ENCODE peak calls at places on chromosomes 5 and 9, in six cellular contexts. W, F, V, N, Q and X are unnamed samples. For H3K36me3, the result is how much of the 10 kb centered on the place peaks cover.

GRCh38 chr5:9149988-9150387 is 395.9 kb downstream of the SEMA5A start:
- DNase-seq in W (no peak), F (no peak), V (peak), N (no peak), Q (no peak), X (no peak)

GRCh38 chr9:132163457-132163875 is 1.6 kb downstream of the NTNG2 start:
- DNase-seq in W (no peak), F (no peak), V (peak), N (no peak), Q (peak), X (no peak)

GRCh38 chr9:78365979-78366697 is 69.2 kb downstream of the PSAT1 start:
- DNase-seq in W (no peak), F (no peak), V (peak), N (no peak), Q (no peak), X (no peak)

GRCh38 chr9:83188272-83188671 is 125.3 kb upstream of the RASEF start:
- DNase-seq in W (no peak), F (no peak), V (no peak), N (no peak), Q (no peak), X (no peak)

GRCh38 chr9:123617286-123617685 is 261.3 kb downstream of the CRB2 start:
- DNase-seq in W (no peak), F (no peak), V (no peak), N (no peak), Q (no peak), X (no peak)

GRCh38 chr5:124474821-124475220 is 271.6 kb downstream of the ZNF608 start:
- DNase-seq in W (no peak), F (no peak), V (peak), N (no peak), Q (no peak), X (no peak)

GRCh38 chr9:89690334-89690912 is 85.6 kb downstream of the GADD45G start:
- DNase-seq in W (no peak), F (no peak), V (no peak), N (no peak), Q (no peak), X (no peak)

GRCh38 chr5:78699565-78700143 is 51.1 kb upstream of the LHFPL2 start:
- DNase-seq in W (peak), F (peak), V (peak), N (no peak), Q (no peak), X (no peak)

GRCh38 chr5:116137544-116138378 is 52.9 kb downstream of the COMMD10 start:
- DNase-seq in W (no peak), F (no peak), V (peak), N (no peak), Q (no peak), X (no peak)

GRCh38 chr9:73080110-73080683 is 71.5 kb upstream of the ANXA1 start:
- DNase-seq in W (no peak), F (no peak), V (no peak), N (no peak), Q (no peak), X (no peak)

GRCh38 chr5:176533894-176534611 is 3.1 kb downstream of the RNF44 start:
- DNase-seq in W (peak), F (peak), V (peak), N (peak), Q (peak), X (peak)

GRCh38 chr5:170151105-170151831 is 45.6 kb downstream of the FOXI1 start:
- DNase-seq in W (peak), F (no peak), V (peak), N (no peak), Q (peak), X (peak)

GRCh38 chr9:91220491-91221135 is 141.1 kb downstream of the AUH start:
- DNase-seq in W (no peak), F (no peak), V (peak), N (no peak), Q (no peak), X (no peak)

GRCh38 chr9:91222457-91222856 is 139.3 kb downstream of the AUH start:
- DNase-seq in W (no peak), F (no peak), V (no peak), N (no peak), Q (no peak), X (no peak)

GRCh38 chr9:91221332-91221731 is 140.4 kb downstream of the AUH start:
- DNase-seq in W (no peak), F (no peak), V (peak), N (no peak), Q (no peak), X (no peak)

GRCh38 chr9:91219557-91219956 is 142.2 kb downstream of the AUH start:
- DNase-seq in W (no peak), F (no peak), V (no peak), N (no peak), Q (no peak), X (no peak)

DNA sequence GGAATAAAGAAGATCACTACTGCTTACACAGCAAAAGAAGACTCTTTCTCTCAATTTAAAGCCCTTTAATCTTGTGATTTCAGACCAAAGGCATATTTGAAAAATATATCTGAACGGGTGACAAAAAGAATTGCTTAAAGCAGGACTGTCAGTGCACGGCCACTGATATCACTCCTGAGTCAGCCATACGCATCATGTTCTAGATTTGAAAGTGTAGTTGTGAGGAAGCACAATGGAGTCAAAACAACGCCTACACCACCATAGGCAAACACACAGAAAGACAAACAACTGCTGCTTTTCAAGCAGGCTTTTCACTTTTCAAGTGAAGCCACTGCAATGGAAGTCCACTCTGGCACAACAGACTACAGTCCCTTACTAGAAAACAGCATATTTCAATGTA is 141.7 kb downstream of the AUH start:
- DNase-seq in W (no peak), F (no peak), V (no peak), N (no peak), Q (no peak), X (no peak)
- H3K27ac ChIP-seq in W (no peak), F (no peak), V (no peak), N (no peak), Q (no peak), X (no peak)

GRCh38 chr9:127700594-127701255 is 6.1 kb upstream of the CFAP157 start:
- DNase-seq in W (no peak), F (no peak), V (no peak), N (no peak), Q (peak), X (no peak)

GRCh38 chr9:127700140-127700539 is 6.6 kb upstream of the CFAP157 start:
- DNase-seq in W (no peak), F (no peak), V (no peak), N (no peak), Q (peak), X (no peak)

GRCh38 chr9:127698386-127698785 is 8.4 kb upstream of the CFAP157 start:
- DNase-seq in W (no peak), F (no peak), V (no peak), N (no peak), Q (no peak), X (no peak)

GRCh38 chr9:127697575-127697974 is 9.2 kb upstream of the CFAP157 start:
- DNase-seq in W (no peak), F (no peak), V (no peak), N (no peak), Q (no peak), X (no peak)

DNA sequence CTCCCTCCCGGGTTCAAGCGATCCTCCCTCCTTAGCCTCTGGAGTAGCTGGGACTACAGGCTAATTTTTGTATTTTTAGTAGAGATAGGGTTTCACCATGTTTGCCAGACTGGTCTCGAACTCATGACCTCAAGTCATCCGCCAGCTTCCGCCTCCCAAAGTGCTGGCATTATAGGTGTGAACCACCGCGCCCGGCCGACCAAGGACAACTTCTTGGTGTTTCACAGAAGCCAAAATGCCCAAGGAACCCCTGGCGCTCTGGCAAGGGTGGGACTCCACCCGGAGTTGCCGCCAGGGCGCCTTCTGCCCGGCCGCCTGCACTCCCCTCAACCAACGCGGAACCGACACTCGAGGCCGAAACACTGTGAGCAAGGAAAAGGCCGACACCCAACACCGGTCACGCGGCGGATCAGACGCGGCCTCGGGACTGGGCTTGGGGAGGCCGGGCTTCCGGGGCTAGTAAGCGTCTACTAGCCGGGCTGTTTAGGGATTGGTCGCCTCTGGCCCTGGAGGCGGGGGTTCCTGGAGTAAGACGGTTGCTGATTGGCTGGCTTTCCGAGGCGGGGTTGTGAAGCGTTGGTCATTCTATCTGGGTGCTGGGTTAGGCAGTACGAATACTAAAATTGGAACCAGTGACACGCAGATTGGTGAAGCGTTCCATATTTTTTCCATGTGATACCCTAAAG is 7.7 kb upstream of the CFAP157 start:
- DNase-seq in W (peak), F (peak), V (peak), N (peak), Q (peak), X (peak)
- TF ChIP-seq POLR2A in W (no peak), F (peak), V (no peak), N (peak), Q (no peak), X (peak)

DNA sequence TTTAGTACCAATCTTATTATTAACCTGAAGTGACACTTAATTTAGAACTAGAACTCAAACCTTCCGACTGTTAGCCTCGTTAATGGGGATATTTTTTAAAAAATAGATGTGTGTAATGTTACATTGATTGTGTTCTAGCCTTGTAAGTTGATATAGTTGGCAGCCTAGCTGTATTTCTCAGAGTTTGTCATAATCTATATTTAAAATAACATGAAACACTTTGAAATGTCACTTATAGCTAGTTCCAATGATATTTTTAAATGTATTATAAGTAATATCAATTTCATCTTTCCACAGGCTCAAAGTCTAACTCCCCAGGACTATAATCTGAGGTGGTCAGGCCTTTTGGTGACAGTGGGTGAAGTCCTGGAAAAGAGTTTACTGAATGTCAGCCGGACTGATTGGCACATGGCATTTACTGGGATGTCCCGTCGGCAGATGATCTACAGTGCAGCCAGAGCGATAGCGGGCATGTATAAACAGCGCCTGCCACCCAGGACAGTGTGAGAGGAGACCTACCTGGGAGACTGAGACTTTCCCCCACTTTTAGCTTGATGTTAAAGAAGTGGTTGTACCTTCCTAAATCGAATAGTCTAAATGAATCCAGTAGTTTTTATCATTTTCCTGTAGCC is 34.1 kb downstream of the PRRC1 start:
- DNase-seq in W (no peak), F (no peak), V (no peak), N (no peak), Q (no peak), X (no peak)
- H3K36me3 ChIP-seq in W (under half), F (half or more), V (under half), N (under half), Q (under half), X (under half)

GRCh38 chr9:35659340-35659739 is 1.2 kb downstream of the CCDC107 start:
- DNase-seq in W (no peak), F (no peak), V (peak), N (no peak), Q (no peak), X (no peak)

GRCh38 chr9:35660966-35661413 is 2.9 kb downstream of the CCDC107 start:
- DNase-seq in W (no peak), F (peak), V (peak), N (no peak), Q (no peak), X (no peak)

GRCh38 chr9:35662437-35662836 is 2.6 kb downstream of the ARHGEF39 start:
- DNase-seq in W (no peak), F (no peak), V (no peak), N (no peak), Q (no peak), X (no peak)

GRCh38 chr9:35664531-35665470 is at the start of gene ARHGEF39:
- DNase-seq in W (peak), F (peak), V (peak), N (peak), Q (peak), X (peak)

GRCh38 chr9:35661756-35662350 is 3.1 kb downstream of the ARHGEF39 start:
- DNase-seq in W (no peak), F (no peak), V (no peak), N (no peak), Q (no peak), X (no peak)
- H3K27ac ChIP-seq in W (peak), F (peak), V (peak), N (peak), Q (no peak), X (peak)

GRCh38 chr5:140690376-140690932 is 716 bp downstream of the HARS1 start:
- DNase-seq in W (no peak), F (no peak), V (no peak), N (no peak), Q (no peak), X (no peak)

GRCh38 chr5:140696891-140697492 is 3.3 kb upstream of the ZMAT2 start:
- DNase-seq in W (no peak), F (no peak), V (no peak), N (no peak), Q (no peak), X (no peak)

GRCh38 chr5:140694276-140694675 is 3.0 kb downstream of the HARS2 start:
- DNase-seq in W (no peak), F (no peak), V (peak), N (no peak), Q (no peak), X (no peak)

DNA sequence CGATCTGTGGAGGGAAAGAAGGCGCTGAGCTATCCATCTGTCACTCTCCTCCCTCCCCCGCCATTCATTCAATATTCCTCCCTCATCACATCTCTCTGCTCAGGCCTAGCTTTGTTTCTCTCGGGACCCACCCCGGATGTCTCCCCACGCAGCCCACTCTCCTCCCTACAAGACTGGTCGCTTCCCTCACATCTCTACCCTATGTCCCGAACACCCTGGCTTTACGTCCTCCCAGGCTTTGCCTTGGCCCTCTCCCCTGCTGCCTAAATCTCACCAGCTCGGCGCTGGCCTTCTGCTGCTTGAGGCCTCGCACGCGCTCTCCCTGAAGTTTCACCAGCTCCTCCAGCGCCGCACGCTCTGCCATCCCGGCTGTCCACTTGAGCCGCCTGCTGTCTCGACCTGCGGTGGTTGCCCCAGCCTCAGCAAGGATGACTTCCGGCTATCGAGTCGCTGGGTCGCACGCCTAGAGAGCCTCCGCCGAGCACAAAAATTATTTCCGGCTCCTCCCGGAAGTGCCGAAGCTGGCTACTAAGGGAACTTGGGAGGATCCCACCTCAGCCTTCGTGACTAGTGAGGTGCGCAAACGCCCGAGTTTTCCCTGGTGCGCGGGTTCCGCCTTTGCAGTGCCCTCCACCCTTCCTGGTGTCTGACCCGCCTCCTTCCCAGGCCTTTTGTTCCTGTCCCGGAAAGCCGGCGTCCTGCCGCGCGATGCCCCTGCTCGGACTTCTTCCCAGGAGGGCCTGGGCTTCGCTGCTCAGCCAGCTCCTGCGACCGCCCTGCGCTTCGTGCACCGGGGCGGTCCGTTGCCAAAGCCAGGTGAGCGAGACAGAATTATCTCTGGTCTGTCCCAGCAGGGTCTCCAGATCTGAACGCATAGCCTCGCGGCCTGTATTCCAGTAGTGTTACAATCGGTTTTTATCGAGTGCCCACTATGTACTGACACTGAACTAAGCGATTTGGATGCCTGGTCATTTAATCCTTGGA is at the start of the genes HARS1 and HARS2:
- DNase-seq in W (peak), F (peak), V (peak), N (peak), Q (peak), X (peak)
- TF ChIP-seq POLR2A in W (no peak), F (peak), V (peak), N (peak), Q (no peak), X (peak)

DNA sequence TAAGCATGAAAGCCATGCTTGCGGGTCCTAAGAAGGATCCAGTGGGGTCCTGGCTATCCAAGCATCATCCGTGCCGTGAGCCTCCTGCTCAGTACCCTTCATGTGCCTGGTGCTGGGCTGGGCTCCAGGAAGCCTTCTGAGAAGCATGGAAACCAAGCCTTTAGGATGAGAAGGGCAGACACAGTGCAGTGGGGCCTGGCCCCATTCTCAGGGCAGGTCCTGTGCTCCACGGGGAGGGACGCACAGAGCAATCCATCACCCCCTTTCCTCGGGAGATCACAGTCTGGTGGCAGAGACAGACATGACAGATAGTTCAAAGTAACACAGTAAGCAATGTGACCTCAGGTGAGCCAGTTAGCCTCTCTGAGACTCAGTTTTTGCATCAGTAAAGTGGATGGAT is 76.9 kb downstream of the RGS3 start:
- DNase-seq in W (no peak), F (no peak), V (no peak), N (no peak), Q (no peak), X (no peak)
- H3K36me3 ChIP-seq in W (under half), F (half or more), V (under half), N (under half), Q (under half), X (under half)

GRCh38 chr9:131017067-131017466 is 8.1 kb downstream of the LAMC3 start:
- DNase-seq in W (no peak), F (no peak), V (no peak), N (no peak), Q (no peak), X (no peak)
- H3K27ac ChIP-seq in W (no peak), F (no peak), V (no peak), N (no peak), Q (no peak), X (no peak)

GRCh38 chr5:59040804-59041201 is 457.9 kb downstream of the RAB3C start:
- DNase-seq in W (no peak), F (no peak), V (no peak), N (no peak), Q (no peak), X (no peak)

GRCh38 chr5:59038169-59039002 is 455.5 kb downstream of the RAB3C start:
- DNase-seq in W (no peak), F (no peak), V (peak), N (no peak), Q (peak), X (peak)

GRCh38 chr5:59040007-59040803 is 457.3 kb downstream of the RAB3C start:
- DNase-seq in W (peak), F (no peak), V (no peak), N (no peak), Q (no peak), X (no peak)

GRCh38 chr5:59039003-59039295 is 456.1 kb downstream of the RAB3C start:
- DNase-seq in W (peak), F (no peak), V (no peak), N (no peak), Q (no peak), X (no peak)

GRCh38 chr5:59039296-59040006 is 456.6 kb downstream of the RAB3C start:
- DNase-seq in W (peak), F (peak), V (peak), N (peak), Q (peak), X (peak)
- TF ChIP-seq POLR2A in W (no peak), F (peak), V (peak), N (peak), Q (no peak), X (peak)

DNA sequence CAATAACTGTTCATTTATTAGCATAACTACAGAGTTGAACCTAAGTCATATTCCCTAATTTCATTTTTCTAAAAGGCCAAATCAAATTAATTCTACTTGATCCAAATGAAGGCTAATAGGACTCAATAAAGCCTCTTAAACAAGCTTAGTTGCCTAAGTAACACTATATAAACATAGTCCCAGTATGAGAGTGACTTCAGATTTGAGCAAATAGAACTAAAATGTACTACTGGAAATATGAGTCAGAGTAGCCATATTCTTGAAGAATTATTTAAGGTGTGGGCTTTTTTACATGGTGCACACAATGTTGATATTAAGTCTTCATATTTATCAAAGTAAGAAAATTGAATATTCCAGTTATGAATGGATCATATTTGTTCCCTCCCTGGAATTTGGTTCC is 872.3 kb downstream of the MAT2B start:
- DNase-seq in W (no peak), F (no peak), V (peak), N (no peak), Q (no peak), X (no peak)
- H3K36me3 ChIP-seq in W (under half), F (under half), V (under half), N (under half), Q (under half), X (under half)